ENCODE peak calls at places on chromosome 18, in ten cellular contexts. B, A, Q, Y, T, I, S, K, G and M are unnamed samples.

GRCh38 chr18:51211552-51211951 is 14.1 kb upstream of the MEX3C start:
- DNase-seq in B (no peak), A (peak), Q (no peak), Y (peak), T (peak), I (peak), S (no peak), K (peak), G (peak), M (no peak)

GRCh38 chr18:50218432-50219197 is 23.7 kb upstream of the MYO5B start:
- DNase-seq in B (peak), A (peak), Q (no peak), Y (peak), T (peak), I (no peak), S (peak), K (peak), G (no peak), M (peak)

GRCh38 chr18:71899707-71900483 is 644.2 kb downstream of the CBLN2 start:
- DNase-seq in B (no peak), A (no peak), Q (no peak), Y (no peak), T (no peak), I (no peak), S (no peak), K (no peak), G (no peak), M (no peak)

GRCh38 chr18:10023853-10024638 is 110.2 kb downstream of the VAPA start:
- DNase-seq in B (no peak), A (no peak), Q (peak), Y (no peak), T (no peak), I (no peak), S (no peak), K (no peak), G (no peak), M (no peak)

GRCh38 chr18:74819433-74820059 is 221.9 kb downstream of the ZNF407 start:
- DNase-seq in B (peak), A (no peak), Q (no peak), Y (peak), T (no peak), I (no peak), S (peak), K (no peak), G (no peak), M (no peak)

GRCh38 chr18:7414459-7414858 is 152.7 kb upstream of the PTPRM start:
- DNase-seq in B (no peak), A (no peak), Q (no peak), Y (peak), T (peak), I (no peak), S (no peak), K (no peak), G (no peak), M (no peak)

GRCh38 chr18:13835202-13835601 is 11.3 kb downstream of the MC5R start:
- DNase-seq in B (no peak), A (no peak), Q (no peak), Y (no peak), T (no peak), I (no peak), S (peak), K (no peak), G (no peak), M (no peak)

GRCh38 chr18:59041819-59042476 is 97.7 kb upstream of the SEC11C start:
- DNase-seq in B (no peak), A (no peak), Q (no peak), Y (no peak), T (no peak), I (no peak), S (no peak), K (no peak), G (no peak), M (no peak)

GRCh38 chr18:25348361-25349130 is 3.4 kb downstream of the ZNF521 start:
- DNase-seq in B (no peak), A (no peak), Q (no peak), Y (no peak), T (no peak), I (no peak), S (no peak), K (no peak), G (no peak), M (no peak)

GRCh38 chr18:25350561-25351201 is 1.3 kb downstream of the ZNF521 start:
- DNase-seq in B (peak), A (peak), Q (peak), Y (peak), T (peak), I (no peak), S (peak), K (no peak), G (peak), M (peak)

GRCh38 chr18:25351280-25351772 is 640 bp downstream of the ZNF521 start:
- DNase-seq in B (peak), A (no peak), Q (no peak), Y (no peak), T (no peak), I (no peak), S (peak), K (no peak), G (no peak), M (no peak)

GRCh38 chr18:25349131-25349925 is 2.6 kb downstream of the ZNF521 start:
- DNase-seq in B (peak), A (peak), Q (no peak), Y (peak), T (peak), I (no peak), S (peak), K (no peak), G (peak), M (no peak)

GRCh38 chr18:25349926-25350560 is 1.9 kb downstream of the ZNF521 start:
- DNase-seq in B (peak), A (peak), Q (peak), Y (no peak), T (peak), I (no peak), S (peak), K (no peak), G (peak), M (no peak)
- H3K4me3 ChIP-seq in B (peak), A (peak), Q (peak), Y (peak), T (peak), I (peak), S (peak), K (peak), G (peak), M (no peak)

DNA sequence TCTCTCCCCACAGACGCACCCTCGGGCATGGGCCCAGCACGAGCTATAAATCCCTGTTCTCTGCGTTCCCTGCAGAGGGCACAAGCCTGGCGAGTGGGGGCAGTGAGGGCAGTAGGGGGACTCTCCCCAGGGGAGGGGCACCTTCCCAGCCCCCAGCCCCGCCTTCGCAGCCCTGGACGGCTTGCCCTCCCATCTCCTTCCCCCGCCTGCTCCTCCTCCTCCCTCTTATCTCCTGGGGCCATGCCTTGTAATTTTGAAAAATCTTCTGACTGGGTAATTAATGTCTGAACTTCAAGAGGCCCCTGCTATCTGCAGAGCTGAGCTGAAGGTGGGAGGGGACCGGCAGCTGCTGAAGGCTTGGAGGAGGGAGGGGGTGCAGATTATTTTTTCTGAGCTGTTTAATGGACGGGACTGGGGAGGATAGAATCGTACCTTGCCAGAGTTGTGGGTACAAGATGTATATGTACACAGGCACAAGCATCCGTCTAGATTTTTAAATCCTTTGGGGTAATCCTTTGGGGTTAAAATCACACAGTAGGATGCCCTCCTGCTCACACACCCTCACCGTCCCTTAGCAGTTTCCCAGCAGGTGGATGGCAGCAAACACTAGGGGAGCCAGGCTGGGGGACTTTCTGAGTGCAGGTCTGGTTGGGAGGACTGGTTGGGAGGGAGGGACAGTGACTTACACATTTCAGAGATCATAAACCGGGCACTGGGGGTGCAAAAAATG is 121.9 kb downstream of the SMAD7 start:
- DNase-seq in B (no peak), A (no peak), Q (peak), Y (no peak), T (no peak), I (peak), S (peak), K (peak), G (peak), M (no peak)
- H3K4me3 ChIP-seq in B (no peak), A (no peak), Q (no peak), Y (no peak), T (peak), I (no peak), S (no peak), K (no peak), G (no peak), M (no peak)

DNA sequence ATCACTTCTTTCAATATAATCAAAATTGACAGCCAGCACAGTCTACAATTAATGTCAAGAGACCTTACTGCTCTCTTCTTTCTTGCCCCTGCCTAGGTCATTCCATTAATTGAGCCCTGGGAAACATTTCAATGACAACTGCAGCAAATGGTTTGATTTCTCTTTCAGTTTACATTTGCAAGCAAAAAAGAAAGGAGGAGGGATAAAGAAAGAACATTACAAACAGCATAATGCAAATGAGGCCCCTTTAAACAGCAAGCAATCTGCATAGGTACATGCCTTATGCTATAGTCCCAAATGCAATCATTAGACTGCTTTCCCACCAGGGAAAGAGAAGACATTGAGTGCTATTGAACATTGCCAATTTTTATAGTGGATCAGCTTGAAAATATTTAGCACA is 655.0 kb upstream of the CDH2 start:
- DNase-seq in B (no peak), A (no peak), Q (no peak), Y (no peak), T (no peak), I (no peak), S (no peak), K (no peak), G (no peak), M (no peak)
- H3K4me3 ChIP-seq in B (no peak), A (no peak), Q (no peak), Y (no peak), T (no peak), I (no peak), S (no peak), K (no peak), G (no peak), M (no peak)

GRCh38 chr18:79465392-79465991 is 69.8 kb downstream of the NFATC1 start:
- DNase-seq in B (peak), A (no peak), Q (no peak), Y (no peak), T (no peak), I (no peak), S (peak), K (no peak), G (no peak), M (no peak)
- H3K4me3 ChIP-seq in B (no peak), A (no peak), Q (no peak), Y (no peak), T (no peak), I (no peak), S (no peak), K (no peak), G (no peak), M (peak)

DNA sequence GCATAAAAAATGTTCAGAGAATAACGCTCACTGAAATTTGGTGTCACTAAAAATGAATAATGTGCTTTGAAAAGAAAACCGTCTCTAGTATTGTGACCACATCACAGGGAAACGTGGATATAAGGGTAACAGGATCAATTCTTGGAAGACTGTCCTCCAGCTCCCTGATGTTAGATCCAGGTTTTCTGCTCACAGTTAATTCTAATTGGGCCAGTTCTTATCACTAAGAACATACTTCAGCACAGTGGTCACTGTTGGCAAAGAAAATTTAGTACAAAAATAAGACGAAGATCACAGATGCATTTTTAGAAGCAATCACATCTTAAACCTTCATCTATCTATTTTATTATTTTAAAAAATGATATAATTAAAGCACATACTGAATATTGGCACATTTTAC is 57.0 kb upstream of the CD226 start:
- DNase-seq in B (no peak), A (no peak), Q (no peak), Y (no peak), T (peak), I (no peak), S (no peak), K (no peak), G (no peak), M (no peak)
- H3K4me3 ChIP-seq in B (no peak), A (no peak), Q (no peak), Y (no peak), T (no peak), I (no peak), S (no peak), K (no peak), G (no peak), M (no peak)

GRCh38 chr18:24983566-24983965 is 368.4 kb downstream of the ZNF521 start:
- DNase-seq in B (no peak), A (no peak), Q (no peak), Y (no peak), T (no peak), I (no peak), S (no peak), K (no peak), G (no peak), M (no peak)
- H3K4me3 ChIP-seq in B (no peak), A (no peak), Q (no peak), Y (no peak), T (no peak), I (no peak), S (no peak), K (no peak), G (no peak), M (no peak)

GRCh38 chr18:61743775-61744531 is 148.9 kb downstream of the RNF152 start:
- DNase-seq in B (no peak), A (peak), Q (no peak), Y (peak), T (peak), I (no peak), S (no peak), K (no peak), G (no peak), M (no peak)
- H3K4me3 ChIP-seq in B (no peak), A (no peak), Q (no peak), Y (no peak), T (no peak), I (no peak), S (no peak), K (no peak), G (no peak), M (no peak)

GRCh38 chr18:659597-659996 is 2.1 kb downstream of the TYMS start:
- DNase-seq in B (no peak), A (no peak), Q (no peak), Y (no peak), T (no peak), I (no peak), S (no peak), K (no peak), G (no peak), M (no peak)
- H3K4me3 ChIP-seq in B (no peak), A (no peak), Q (no peak), Y (no peak), T (no peak), I (no peak), S (no peak), K (no peak), G (no peak), M (peak)